ENCODE peak calls at places on chromosomes 13 and 19, in ten cellular contexts. U is glutamatergic neuron; R is NCI-H345; G is activated T-helper 9 cell treated with anti-CD3 and anti-CD28 coated beads, Interleukin-2, amount 50 U/mL, for 16 hours; N is activated CD8-positive, alpha-beta memory T cell treated with anti-CD3 and anti-CD28 coated beads, Interleukin-2, amount 50 U/mL, for 4 hours; Z is AG10803; D is kidney tubule cell; C is M059J; X is left colon; V is PC-9. P is an unnamed sample.
A peak's percentile ranks its signal among the peaks of the same experiment; 100 is the strongest.

GRCh38 chr19:31307270-31307669 is 42.0 kb downstream of the TSHZ3 start:
- DNase-seq in Z (no peak), D (no peak), R (no peak), G (no peak), V (no peak), X (no peak), U (no peak), C (no peak), N (no peak), P (no peak)

GRCh38 chr13:113638173-113638746 is 19.7 kb downstream of the ATP4B start:
- DNase-seq in X (peak; percentile 1), R (no peak), G (no peak), Z (no peak), D (no peak), V (no peak), U (no peak), C (no peak), N (no peak), P (peak; percentile 35)

GRCh38 chr19:50330365-50331078 is 1.3 kb upstream of the KCNC3 start:
- DNase-seq in N (peak; percentile 62), V (peak; percentile 70), R (peak; percentile 92), G (peak; percentile 56), U (peak; percentile 97), X (peak; percentile 86), Z (peak; percentile 19), D (peak; percentile 77), C (peak; percentile 59), P (no peak)

GRCh38 chr13:94764576-94765321 is 52.4 kb upstream of the SOX21 start:
- DNase-seq in V (no peak), C (peak; percentile 56), R (no peak), N (no peak), X (no peak), Z (no peak), G (no peak), D (no peak), U (no peak), P (no peak)

GRCh38 chr13:53901593-53901992 is 873.0 kb downstream of the OLFM4 start:
- DNase-seq in V (no peak), D (no peak), U (no peak), G (no peak), C (no peak), X (no peak), Z (no peak), N (no peak), R (no peak), P (no peak)

GRCh38 chr13:110965755-110966134 is 50.9 kb upstream of the ANKRD10 start:
- DNase-seq in Z (no peak), C (no peak), V (no peak), D (no peak), X (no peak), R (no peak), N (no peak), G (no peak), U (no peak), P (no peak)

GRCh38 chr19:33486936-33487793 is 34.4 kb downstream of the PEPD start:
- DNase-seq in U (no peak), V (no peak), Z (no peak), N (peak; percentile 7), X (no peak), R (no peak), D (no peak), C (no peak), G (no peak), P (no peak)

GRCh38 chr19:52601025-52601973 is 31.2 kb downstream of the ZNF701 start:
- DNase-seq in R (peak; percentile 86), G (peak; percentile 91), U (peak; percentile 98), X (peak; percentile 99), Z (peak; percentile 89), V (peak; percentile 95), C (peak; percentile 91), D (peak; percentile 92), N (peak; percentile 95), P (peak; percentile 97)

GRCh38 chr13:31803327-31803726 is 64.0 kb downstream of the RXFP2 start:
- DNase-seq in N (no peak), V (no peak), D (no peak), G (no peak), R (no peak), C (no peak), X (no peak), Z (no peak), U (no peak), P (no peak)

GRCh38 chr13:82330499-82330898 is 1551.8 kb downstream of the SLITRK1 start:
- DNase-seq in Z (no peak), C (no peak), U (no peak), N (no peak), V (no peak), X (no peak), D (peak; percentile 20), G (no peak), R (no peak), P (no peak)

GRCh38 chr13:95505265-95505664 is 47.3 kb upstream of the CLDN10 start:
- DNase-seq in X (no peak), U (no peak), D (peak; percentile 36), R (no peak), N (no peak), G (no peak), Z (no peak), V (no peak), C (no peak), P (no peak)

GRCh38 chr19:8890260-8890659 is 58.1 kb downstream of the MBD3L1 start:
- DNase-seq in X (no peak), D (no peak), U (no peak), Z (no peak), V (no peak), R (no peak), G (no peak), N (no peak), C (no peak), P (no peak)

GRCh38 chr19:50065938-50066337 is 40.1 kb downstream of the ZNF473 start:
- DNase-seq in Z (no peak), V (no peak), R (no peak), X (no peak), D (no peak), C (no peak), U (no peak), G (no peak), N (no peak), P (no peak)

GRCh38 chr19:13215572-13216380 is 65.6 kb downstream of the IER2 start:
- DNase-seq in X (no peak), Z (no peak), D (peak; percentile 26), C (peak; percentile 68), V (no peak), R (no peak), U (no peak), N (peak; percentile 44), G (no peak), P (no peak)

GRCh38 chr19:42276821-42277220 is 7.8 kb downstream of the CIC start:
- DNase-seq in G (no peak), U (no peak), D (peak; percentile 74), X (no peak), Z (no peak), C (peak; percentile 71), V (no peak), N (no peak), R (no peak), P (no peak)

GRCh38 chr19:2706251-2706650 is 3.8 kb upstream of the GNG7 start:
- DNase-seq in V (no peak), C (no peak), N (no peak), X (no peak), Z (no peak), U (no peak), G (no peak), D (no peak), R (no peak), P (no peak)

GRCh38 chr19:13892885-13893284 is 13.0 kb downstream of the BRME1 start:
- DNase-seq in U (no peak), G (no peak), C (no peak), R (no peak), X (peak; percentile 27), N (no peak), D (no peak), Z (no peak), V (peak; percentile 77), P (no peak)

GRCh38 chr13:76638160-76638559 is 248.0 kb downstream of the KCTD12 start:
- DNase-seq in X (no peak), Z (no peak), N (no peak), U (no peak), C (no peak), G (no peak), V (no peak), R (no peak), D (no peak), P (no peak)

GRCh38 chr19:28264556-28264955 is 948.4 kb downstream of the UQCRFS1 start:
- DNase-seq in G (no peak), Z (no peak), R (no peak), D (no peak), C (no peak), X (no peak), U (no peak), N (no peak), V (no peak), P (no peak)

GRCh38 chr19:4456843-4457653 is 546 bp downstream of the UBXN6 start:
- DNase-seq in N (peak; percentile 62), Z (peak; percentile 60), G (peak; percentile 48), V (peak; percentile 18), C (peak; percentile 29), D (no peak), U (peak; percentile 86), X (peak; percentile 51), R (peak; percentile 60), P (no peak)

GRCh38 chr19:10748924-10749434 is 31.1 kb downstream of the DNM2 start:
- DNase-seq in G (no peak), U (no peak), N (no peak), R (peak; percentile 83), D (peak; percentile 88), X (peak; percentile 84), Z (no peak), V (peak; percentile 98), C (peak; percentile 92), P (no peak)

GRCh38 chr13:78121459-78122348 is 203.1 kb upstream of the EDNRB start:
- DNase-seq in V (no peak), R (peak; percentile 72), D (peak; percentile 72), C (peak; percentile 33), X (peak; percentile 17), G (no peak), N (peak; percentile 25), Z (peak; percentile 69), U (peak; percentile 32), P (no peak)

GRCh38 chr19:46015080-46015960 is 7.5 kb downstream of the PGLYRP1 start:
- DNase-seq in Z (peak; percentile 23), N (peak; percentile 64), U (peak; percentile 76), C (peak; percentile 64), D (peak; percentile 82), G (peak; percentile 57), R (peak; percentile 48), V (peak; percentile 83), X (peak; percentile 90), P (no peak)

GRCh38 chr19:38253788-38254187 is 2.4 kb downstream of the PPP1R14A start:
- DNase-seq in N (no peak), D (no peak), R (no peak), C (no peak), U (no peak), X (no peak), G (no peak), Z (no peak), V (no peak), P (no peak)

GRCh38 chr19:5621945-5622464 is 571 bp downstream of the SAFB2 start:
- DNase-seq in X (peak; percentile 59), G (no peak), D (no peak), U (peak; percentile 38), N (peak; percentile 28), C (peak; percentile 22), Z (no peak), V (peak; percentile 16), R (no peak), P (peak; percentile 78)

GRCh38 chr13:63680704-63681103 is 2265.1 kb upstream of the PCDH20 start:
- DNase-seq in C (no peak), Z (no peak), R (no peak), D (no peak), G (no peak), X (no peak), U (no peak), V (no peak), N (no peak), P (no peak)

GRCh38 chr19:42370667-42371066 is 19.4 kb downstream of the CNFN start:
- DNase-seq in V (no peak), X (no peak), U (no peak), Z (no peak), G (no peak), C (no peak), D (no peak), R (no peak), N (no peak), P (no peak)

GRCh38 chr19:4988770-4989251 is 19.9 kb downstream of the KDM4B start:
- DNase-seq in V (no peak), Z (peak; percentile 90), U (peak; percentile 77), C (peak; percentile 86), R (no peak), N (no peak), G (no peak), D (peak; percentile 95), X (no peak), P (peak; percentile 77)

P was measured in coronary artery.